ENCODE peak calls at places on chromosome 9, in five cellular contexts. One of them, this sample, is unnamed.

GRCh38 chr9:119333507-119334229 is 35.6 kb downstream of the BRINP1 start:
- ATAC-seq in left lung: no peak
- ATAC-seq in activated T-cell treated with anti-CD3 and anti-CD28 coated beads, Interleukin-2, amount 50 U/mL, for 72 hours: no peak
- ATAC-seq in T-cell: no peak
- ATAC-seq in effector memory CD8-positive, alpha-beta T cell: no peak
- ATAC-seq in this sample: no peak

GRCh38 chr9:130027533-130028370 is 15.2 kb downstream of the FNBP1 start:
- ATAC-seq in left lung: no peak
- ATAC-seq in activated T-cell treated with anti-CD3 and anti-CD28 coated beads, Interleukin-2, amount 50 U/mL, for 72 hours: no peak
- ATAC-seq in T-cell: no peak
- ATAC-seq in effector memory CD8-positive, alpha-beta T cell: no peak
- ATAC-seq in this sample: no peak

GRCh38 chr9:21681641-21682040 is 120.8 kb upstream of the MTAP start:
- ATAC-seq in left lung: no peak
- ATAC-seq in activated T-cell treated with anti-CD3 and anti-CD28 coated beads, Interleukin-2, amount 50 U/mL, for 72 hours: no peak
- ATAC-seq in T-cell: no peak
- ATAC-seq in effector memory CD8-positive, alpha-beta T cell: no peak
- ATAC-seq in this sample: no peak

GRCh38 chr9:137479315-137479861 is 20.3 kb upstream of the NSMF start:
- ATAC-seq in left lung: no peak
- ATAC-seq in activated T-cell treated with anti-CD3 and anti-CD28 coated beads, Interleukin-2, amount 50 U/mL, for 72 hours: no peak
- ATAC-seq in T-cell: no peak
- ATAC-seq in effector memory CD8-positive, alpha-beta T cell: no peak
- ATAC-seq in this sample: no peak

GRCh38 chr9:73135394-73135793 is 16.3 kb upstream of the ANXA1 start:
- ATAC-seq in left lung: no peak
- ATAC-seq in activated T-cell treated with anti-CD3 and anti-CD28 coated beads, Interleukin-2, amount 50 U/mL, for 72 hours: peak; percentile 32
- ATAC-seq in T-cell: no peak
- ATAC-seq in effector memory CD8-positive, alpha-beta T cell: no peak
- ATAC-seq in this sample: no peak

GRCh38 chr9:112249277-112249676 is 74.2 kb upstream of the SUSD1 start:
- ATAC-seq in left lung: peak; percentile 24
- ATAC-seq in activated T-cell treated with anti-CD3 and anti-CD28 coated beads, Interleukin-2, amount 50 U/mL, for 72 hours: peak; percentile 58
- ATAC-seq in T-cell: no peak
- ATAC-seq in effector memory CD8-positive, alpha-beta T cell: no peak
- ATAC-seq in this sample: peak; percentile 88

GRCh38 chr9:22170990-22171663 is 162.0 kb upstream of the CDKN2B start:
- ATAC-seq in left lung: no peak
- ATAC-seq in activated T-cell treated with anti-CD3 and anti-CD28 coated beads, Interleukin-2, amount 50 U/mL, for 72 hours: no peak
- ATAC-seq in T-cell: no peak
- ATAC-seq in effector memory CD8-positive, alpha-beta T cell: no peak
- ATAC-seq in this sample: no peak

GRCh38 chr9:68975644-68976043 is 38.3 kb downstream of the PRKACG start:
- ATAC-seq in left lung: peak; percentile 74
- ATAC-seq in activated T-cell treated with anti-CD3 and anti-CD28 coated beads, Interleukin-2, amount 50 U/mL, for 72 hours: no peak
- ATAC-seq in T-cell: no peak
- ATAC-seq in effector memory CD8-positive, alpha-beta T cell: no peak
- ATAC-seq in this sample: no peak

GRCh38 chr9:93048706-93049448 is 9.6 kb upstream of the SUSD3 start:
- ATAC-seq in left lung: no peak
- ATAC-seq in activated T-cell treated with anti-CD3 and anti-CD28 coated beads, Interleukin-2, amount 50 U/mL, for 72 hours: peak; percentile 34
- ATAC-seq in T-cell: no peak
- ATAC-seq in effector memory CD8-positive, alpha-beta T cell: peak; percentile 35
- ATAC-seq in this sample: no peak

GRCh38 chr9:125243792-125244260 is 2.7 kb upstream of the HSPA5 start:
- ATAC-seq in left lung: no peak
- ATAC-seq in activated T-cell treated with anti-CD3 and anti-CD28 coated beads, Interleukin-2, amount 50 U/mL, for 72 hours: no peak
- ATAC-seq in T-cell: no peak
- ATAC-seq in effector memory CD8-positive, alpha-beta T cell: no peak
- ATAC-seq in this sample: no peak